ENCODE peak calls at places on chromosomes 1 and 21, in nine cellular contexts. C is cardiac fibroblast; R is stimulated activated CD4-positive, alpha-beta T cell treated with anti-CD3 and anti-CD28 coated beads, Interleukin-2, amount 100 ng/mL, for 48 hours; A is germinal center; Q is WTC11; H is brain microvascular endothelial cell; W is hepatic stellate cell; Y is activated CD8-positive, alpha-beta memory T cell treated with anti-CD3 and anti-CD28 coated beads for 24 hours; E is occipital lobe. S is an unnamed sample.

GRCh38 chr1:172112573-172112972 is 271.3 kb downstream of the DNM3 start:
- DNase-seq in W (no peak), R (no peak), E (no peak), Y (no peak), C (no peak), A (no peak), Q (no peak), H (no peak), S (no peak)

GRCh38 chr1:165631403-165632151 is 543 bp downstream of the MGST3 start:
- DNase-seq in E (peak; percentile 66), C (peak; percentile 87), Q (peak; percentile 46), W (peak; percentile 72), H (peak; percentile 86), A (no peak), Y (peak; percentile 75), R (peak; percentile 44), S (peak; percentile 83)

GRCh38 chr1:236108027-236108648 is 34.2 kb upstream of the GPR137B start:
- DNase-seq in R (no peak), Q (no peak), Y (no peak), H (no peak), W (no peak), E (no peak), A (no peak), C (peak; percentile 15), S (no peak)

GRCh38 chr1:155360051-155360450 is 39.4 kb downstream of the RUSC1 start:
- DNase-seq in Y (no peak), H (no peak), A (no peak), E (no peak), R (no peak), W (no peak), Q (no peak), C (no peak), S (no peak)

GRCh38 chr21:17775431-17776126 is 43.6 kb downstream of the C21orf91 start:
- DNase-seq in C (no peak), Y (peak; percentile 79), E (no peak), W (no peak), R (no peak), Q (no peak), H (no peak), A (no peak), S (no peak)

GRCh38 chr1:39592069-39592468 is 15.5 kb upstream of the PABPC4 start:
- DNase-seq in E (no peak), R (no peak), A (no peak), W (no peak), C (no peak), H (no peak), Y (no peak), Q (no peak), S (no peak)

GRCh38 chr1:209873067-209873810 is 45.5 kb downstream of the UTP25 start:
- DNase-seq in C (peak; percentile 94), W (no peak), E (no peak), R (no peak), Y (no peak), H (peak; percentile 70), A (no peak), Q (no peak), S (peak; percentile 86)

GRCh38 chr1:227998374-227999055 is 8.3 kb upstream of the WNT3A start:
- DNase-seq in W (no peak), A (no peak), E (no peak), H (no peak), C (no peak), Y (no peak), Q (no peak), R (no peak), S (no peak)

GRCh38 chr1:41710980-41711379 is 207.7 kb downstream of the HIVEP3 start:
- DNase-seq in C (no peak), E (no peak), Y (no peak), A (no peak), R (no peak), Q (no peak), H (no peak), W (no peak), S (no peak)

GRCh38 chr1:21302747-21303715 is 12.8 kb upstream of the ECE1 start:
- DNase-seq in Q (no peak), E (no peak), C (peak; percentile 92), A (no peak), Y (no peak), R (no peak), W (peak; percentile 76), H (no peak), S (peak; percentile 78)

GRCh38 chr1:119136401-119136800 is 4.1 kb downstream of the WARS2 start:
- DNase-seq in Q (no peak), A (no peak), W (no peak), H (no peak), Y (no peak), R (no peak), C (peak; percentile 65), E (no peak), S (peak; percentile 63)